ENCODE peak calls at places on chromosomes 7 and 10, in six cellular contexts. R, W, T, D, M and Q are unnamed samples.

GRCh38 chr10:10045765-10046028 is 972.0 kb upstream of the CELF2 start:
- DNase-seq in R (no peak), W (no peak), T (no peak), D (no peak), M (no peak), Q (no peak)

GRCh38 chr7:35518767-35519166 is 176.2 kb downstream of the HERPUD2 start:
- DNase-seq in R (no peak), W (no peak), T (no peak), D (no peak), M (no peak), Q (no peak)

GRCh38 chr10:27503498-27504006 is 552 bp upstream of the RAB18 start:
- DNase-seq in R (no peak), W (no peak), T (no peak), D (no peak), M (no peak), Q (no peak)

GRCh38 chr10:72292223-72292691 is 18.5 kb downstream of the DDIT4 start:
- DNase-seq in R (no peak), W (no peak), T (no peak), D (no peak), M (no peak), Q (no peak)

GRCh38 chr10:110651044-110651958 is 7.2 kb downstream of the RBM20 start:
- DNase-seq in R (peak), W (no peak), T (peak), D (no peak), M (no peak), Q (no peak)

GRCh38 chr10:45373783-45374450 is at the start of gene ALOX5:
- DNase-seq in R (peak), W (no peak), T (peak), D (no peak), M (no peak), Q (peak)

GRCh38 chr10:63554666-63555065 is 33.5 kb downstream of the REEP3 start:
- DNase-seq in R (peak), W (no peak), T (no peak), D (no peak), M (peak), Q (peak)

GRCh38 chr10:124647421-124648130 is 96.6 kb downstream of the FAM53B start:
- DNase-seq in R (peak), W (no peak), T (peak), D (peak), M (peak), Q (peak)

GRCh38 chr10:132520147-132520811 is 17.3 kb upstream of the INPP5A start:
- DNase-seq in R (no peak), W (no peak), T (no peak), D (no peak), M (no peak), Q (no peak)

GRCh38 chr7:116571037-116571436 is 46.2 kb downstream of the CAV1 start:
- DNase-seq in R (no peak), W (no peak), T (no peak), D (no peak), M (no peak), Q (no peak)

GRCh38 chr10:16941865-16942264 is 124.6 kb upstream of the RSU1 start:
- DNase-seq in R (no peak), W (no peak), T (no peak), D (no peak), M (no peak), Q (no peak)

DNA sequence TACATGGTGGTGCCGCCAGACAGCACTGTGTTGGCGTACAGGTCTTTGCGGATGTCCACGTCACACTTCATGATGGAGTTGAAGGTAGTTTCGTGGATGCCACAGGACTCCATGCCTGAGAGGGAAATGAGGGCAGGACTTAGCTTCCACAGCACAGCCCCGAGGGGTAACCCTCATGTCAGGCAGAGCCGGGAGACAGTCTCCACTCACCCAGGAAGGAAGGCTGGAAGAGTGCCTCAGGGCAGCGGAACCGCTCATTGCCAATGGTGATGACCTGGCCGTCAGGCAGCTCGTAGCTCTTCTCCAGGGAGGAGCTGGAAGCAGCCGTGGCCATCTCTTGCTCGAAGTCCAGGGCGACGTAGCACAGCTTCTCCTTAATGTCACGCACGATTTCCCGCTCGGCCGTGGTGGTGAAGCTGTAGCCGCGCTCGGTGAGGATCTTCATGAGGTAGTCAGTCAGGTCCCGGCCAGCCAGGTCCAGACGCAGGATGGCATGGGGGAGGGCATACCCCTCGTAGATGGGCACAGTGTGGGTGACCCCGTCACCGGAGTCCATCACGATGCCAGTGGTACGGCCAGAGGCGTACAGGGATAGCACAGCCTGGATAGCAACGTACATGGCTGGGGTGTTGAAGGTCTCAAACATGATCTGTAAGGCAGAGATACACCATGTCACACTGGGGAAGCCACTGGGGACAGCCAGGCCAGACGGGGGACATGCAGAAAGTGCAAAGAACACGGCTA is 104.6 kb upstream of the TNRC18 start:
- DNase-seq in R (no peak), W (no peak), T (no peak), D (no peak), M (no peak), Q (no peak)
- TF ChIP-seq POLR2AphosphoS5 in R (peak), W (peak), T (peak), D (peak), M (peak), Q (peak)

GRCh38 chr7:87152112-87152896 is at the start of gene DMTF1:
- DNase-seq in R (peak), W (peak), T (peak), D (peak), M (peak), Q (peak)
- TF ChIP-seq POLR2A in R (peak), W (peak), T (peak), D (peak), M (peak), Q (peak)

DNA sequence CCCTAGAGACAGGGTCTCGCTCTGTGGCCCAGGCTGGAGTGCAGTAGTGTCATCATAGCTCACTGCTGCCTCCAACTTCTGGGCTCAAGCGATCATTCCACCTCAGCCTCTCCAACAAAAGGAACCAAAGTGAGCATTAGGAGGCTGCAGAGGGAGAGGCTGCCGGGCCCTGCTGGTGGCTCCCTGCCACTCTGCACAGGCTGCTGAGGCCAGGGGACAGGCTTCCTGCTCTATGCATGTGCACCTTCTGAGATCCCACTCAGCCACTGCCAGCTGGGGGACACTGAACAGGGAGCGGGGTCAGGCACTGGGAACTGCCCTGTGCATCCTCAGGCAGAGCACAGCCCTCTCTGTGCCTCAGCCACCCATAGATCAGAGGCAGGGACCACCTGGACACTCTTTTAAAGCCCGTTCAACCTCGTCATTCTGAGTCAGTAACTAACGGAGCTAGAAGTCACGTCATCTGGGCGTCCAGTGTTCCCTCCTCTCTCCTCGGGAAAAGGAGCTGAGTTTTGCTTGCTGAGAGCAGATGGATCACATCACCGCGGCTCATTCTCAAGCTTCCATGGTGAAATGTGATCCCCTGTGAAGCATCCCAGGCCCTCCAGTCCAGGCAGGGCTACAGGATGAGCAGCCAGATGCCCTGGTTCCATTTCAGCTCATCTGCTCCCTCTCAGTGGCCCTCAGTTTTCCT is 109.6 kb downstream of the MYL10 start:
- DNase-seq in R (no peak), W (no peak), T (no peak), D (no peak), M (no peak), Q (no peak)
- TF ChIP-seq TAF1 in R (no peak), W (no peak), T (no peak), D (no peak), M (no peak), Q (no peak)

GRCh38 chr10:68406111-68406814 is 814 bp downstream of the RUFY2 start:
- DNase-seq in R (peak), W (no peak), T (peak), D (peak), M (no peak), Q (peak)
- TF ChIP-seq POLR2AphosphoS5 in R (no peak), W (peak), T (no peak), D (no peak), M (no peak), Q (no peak)

GRCh38 chr10:53579773-53580172 is 807.2 kb upstream of the MBL2 start:
- DNase-seq in R (no peak), W (no peak), T (no peak), D (no peak), M (no peak), Q (no peak)
- TF ChIP-seq POLR2A in R (no peak), W (no peak), T (no peak), D (no peak), M (no peak), Q (no peak)

DNA sequence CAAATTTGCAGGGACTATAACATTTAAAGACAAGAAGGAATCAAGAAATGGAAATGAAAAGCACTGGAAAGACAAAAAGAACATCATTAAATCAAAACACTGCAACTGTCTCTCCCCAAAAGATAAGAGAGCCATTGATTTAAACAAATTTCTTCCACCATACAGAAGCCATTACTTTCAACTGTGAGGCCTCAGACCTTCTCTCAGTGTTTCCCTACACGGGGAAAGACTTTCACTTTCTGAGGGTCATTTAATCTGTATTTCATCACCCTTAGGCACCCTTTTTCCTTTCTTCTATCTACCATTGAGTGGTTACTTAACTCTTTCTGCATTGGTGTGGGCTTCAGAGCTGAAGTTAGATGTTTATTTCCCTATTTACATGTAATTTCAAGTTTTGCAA is 47.5 kb downstream of the CCDC172 start:
- DNase-seq in R (no peak), W (no peak), T (no peak), D (no peak), M (no peak), Q (no peak)
- TF ChIP-seq TAF1 in R (no peak), W (no peak), T (no peak), D (no peak), M (no peak), Q (no peak)